ENCODE peak calls at places on chromosomes 12 and 14, in six cellular contexts. H, O, R, Y, J and L are unnamed samples.

GRCh38 chr14:85528882-85529585 is 910 bp upstream of the FLRT2 start:
- DNase-seq in H (no peak), O (peak), R (peak), Y (peak), J (no peak), L (no peak)

GRCh38 chr12:109433618-109434017 is 43.5 kb downstream of the KCTD10 start:
- DNase-seq in H (no peak), O (no peak), R (peak), Y (no peak), J (peak), L (no peak)

GRCh38 chr14:58637040-58637390 is 747 bp upstream of the DACT1 start:
- DNase-seq in H (no peak), O (peak), R (peak), Y (peak), J (no peak), L (peak)

GRCh38 chr12:685388-685787 is 22.1 kb upstream of the NINJ2 start:
- DNase-seq in H (peak), O (no peak), R (no peak), Y (peak), J (no peak), L (no peak)

GRCh38 chr12:108307006-108307405 is 32.1 kb downstream of the CMKLR1 start:
- DNase-seq in H (no peak), O (peak), R (no peak), Y (peak), J (no peak), L (peak)

GRCh38 chr12:91574975-91575374 is 392.4 kb upstream of the DCN start:
- DNase-seq in H (no peak), O (no peak), R (no peak), Y (no peak), J (no peak), L (no peak)

GRCh38 chr12:118055144-118055557 is 5.8 kb downstream of the WSB2 start:
- DNase-seq in H (no peak), O (no peak), R (peak), Y (no peak), J (peak), L (no peak)

GRCh38 chr14:70188292-70188607 is 501 bp downstream of the SLC8A3 start:
- DNase-seq in H (no peak), O (no peak), R (peak), Y (no peak), J (no peak), L (peak)

GRCh38 chr14:68661226-68662225 is 131.3 kb downstream of the ZFP36L1 start:
- DNase-seq in H (no peak), O (no peak), R (no peak), Y (no peak), J (no peak), L (no peak)

GRCh38 chr14:24426912-24427536 is 2.4 kb downstream of the CBLN3 start:
- DNase-seq in H (no peak), O (no peak), R (no peak), Y (no peak), J (no peak), L (no peak)

GRCh38 chr12:58917699-58918334 is 2.5 kb downstream of the LRIG3 start:
- DNase-seq in H (no peak), O (peak), R (peak), Y (no peak), J (no peak), L (no peak)

GRCh38 chr12:100083308-100083707 is 59.4 kb downstream of the BLTP3B start:
- DNase-seq in H (no peak), O (no peak), R (no peak), Y (no peak), J (no peak), L (no peak)

GRCh38 chr12:6276247-6276887 is 34.1 kb upstream of the PLEKHG6 start:
- DNase-seq in H (no peak), O (no peak), R (no peak), Y (no peak), J (no peak), L (peak)

GRCh38 chr12:127881371-127882140 is 385.4 kb upstream of the TMEM132C start:
- DNase-seq in H (no peak), O (no peak), R (no peak), Y (no peak), J (no peak), L (no peak)

GRCh38 chr12:107992870-107993451 is 136.1 kb upstream of the WSCD2 start:
- DNase-seq in H (peak), O (peak), R (peak), Y (peak), J (peak), L (no peak)

GRCh38 chr12:111777345-111778045 is 10.8 kb downstream of the ALDH2 start:
- DNase-seq in H (no peak), O (no peak), R (no peak), Y (no peak), J (no peak), L (peak)

GRCh38 chr12:51118706-51119105 is 35.3 kb upstream of the CSRNP2 start:
- DNase-seq in H (no peak), O (no peak), R (no peak), Y (peak), J (no peak), L (peak)

GRCh38 chr12:8057839-8058238 is 8.3 kb downstream of the C3AR1 start:
- DNase-seq in H (no peak), O (peak), R (no peak), Y (peak), J (no peak), L (peak)

GRCh38 chr12:2395352-2395977 is 342.7 kb downstream of the CACNA1C start:
- DNase-seq in H (no peak), O (peak), R (peak), Y (no peak), J (peak), L (no peak)

GRCh38 chr12:31362759-31363415 is 36.9 kb upstream of the SINHCAF start:
- DNase-seq in H (peak), O (no peak), R (peak), Y (no peak), J (peak), L (peak)

GRCh38 chr12:59036973-59037807 is 116.9 kb upstream of the LRIG3 start:
- DNase-seq in H (no peak), O (no peak), R (no peak), Y (peak), J (no peak), L (no peak)

GRCh38 chr12:5262885-5263284 is 169.0 kb upstream of the NTF3 start:
- DNase-seq in H (no peak), O (no peak), R (no peak), Y (peak), J (no peak), L (no peak)

GRCh38 chr12:106773286-106773685 is 1.2 kb upstream of the RIC8B start:
- DNase-seq in H (no peak), O (no peak), R (no peak), Y (no peak), J (no peak), L (no peak)

GRCh38 chr12:3420693-3421092 is 70.3 kb upstream of the PRMT8 start:
- DNase-seq in H (no peak), O (no peak), R (no peak), Y (no peak), J (no peak), L (no peak)

GRCh38 chr12:47370421-47370820 is 290.7 kb upstream of the AMIGO2 start:
- DNase-seq in H (no peak), O (no peak), R (no peak), Y (no peak), J (no peak), L (no peak)

GRCh38 chr12:12081836-12082497 is 11.2 kb downstream of the BCL2L14 start:
- DNase-seq in H (peak), O (peak), R (peak), Y (no peak), J (peak), L (peak)

GRCh38 chr14:104950021-104950420 is 25.3 kb downstream of the PLD4 start:
- DNase-seq in H (no peak), O (no peak), R (no peak), Y (no peak), J (no peak), L (no peak)

GRCh38 chr14:20848316-20848954 is 42.8 kb upstream of the RNASE3 start:
- DNase-seq in H (no peak), O (no peak), R (no peak), Y (peak), J (peak), L (peak)

GRCh38 chr12:75635606-75636444 is 124.4 kb upstream of the KRR1 start:
- DNase-seq in H (no peak), O (peak), R (no peak), Y (peak), J (peak), L (peak)

GRCh38 chr14:59103396-59103795 is 85.1 kb upstream of the DAAM1 start:
- DNase-seq in H (no peak), O (peak), R (no peak), Y (peak), J (no peak), L (peak)

GRCh38 chr12:52521175-52521574 is 981 bp upstream of the KRT5 start:
- DNase-seq in H (no peak), O (no peak), R (no peak), Y (peak), J (no peak), L (no peak)

GRCh38 chr12:27303139-27304111 is 29.2 kb upstream of the BMAL2 start:
- DNase-seq in H (no peak), O (peak), R (no peak), Y (no peak), J (no peak), L (no peak)

GRCh38 chr14:68551045-68551683 is 241.7 kb downstream of the ZFP36L1 start:
- DNase-seq in H (no peak), O (peak), R (no peak), Y (no peak), J (no peak), L (no peak)

GRCh38 chr14:59067135-59067894 is 121.2 kb upstream of the DAAM1 start:
- DNase-seq in H (no peak), O (peak), R (no peak), Y (no peak), J (no peak), L (no peak)

GRCh38 chr14:52272375-52272774 is 4.9 kb downstream of the PTGDR start:
- DNase-seq in H (no peak), O (peak), R (peak), Y (no peak), J (peak), L (peak)

GRCh38 chr12:92445253-92446081 is 257.3 kb upstream of the PLEKHG7 start:
- DNase-seq in H (peak), O (no peak), R (no peak), Y (no peak), J (no peak), L (no peak)

GRCh38 chr14:104130974-104131651 is 7.3 kb upstream of the KIF26A start:
- DNase-seq in H (no peak), O (peak), R (peak), Y (no peak), J (no peak), L (peak)

GRCh38 chr12:112590281-112590680 is 171.5 kb downstream of the PTPN11 start:
- DNase-seq in H (no peak), O (no peak), R (no peak), Y (no peak), J (no peak), L (no peak)

DNA sequence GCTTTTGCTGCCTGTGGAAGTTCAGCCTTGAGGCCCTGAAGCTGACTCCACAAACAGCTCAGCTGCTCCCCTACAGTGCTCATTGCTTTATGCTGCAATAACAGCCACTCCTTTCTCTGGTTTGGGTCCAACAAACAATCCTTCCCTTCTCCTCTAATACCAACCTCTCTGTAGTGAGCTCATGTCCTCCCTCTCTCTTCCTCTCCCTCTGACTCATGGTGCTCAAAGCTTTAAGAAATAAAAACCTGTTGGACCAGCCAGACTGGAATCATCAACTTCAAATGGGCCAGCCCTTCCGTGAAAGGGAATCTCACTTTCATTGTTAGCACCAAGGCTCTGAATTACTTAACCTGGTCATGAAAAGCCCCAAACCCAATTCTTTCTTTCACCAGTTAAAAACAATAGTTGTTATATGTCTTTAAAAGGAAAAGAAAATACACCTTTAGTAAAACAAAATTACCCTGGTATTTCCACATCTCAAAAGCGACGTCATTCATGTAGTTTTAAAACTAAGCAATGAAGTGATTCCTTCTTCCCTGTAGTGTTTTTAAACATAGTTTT is 126.4 kb downstream of the DUSP6 start:
- DNase-seq in H (no peak), O (peak), R (peak), Y (peak), J (no peak), L (peak)
- H3K4me2 ChIP-seq in H (no peak), O (peak), R (peak), Y (peak), J (no peak), L (peak)

GRCh38 chr12:119374615-119375014 is 40.1 kb downstream of the CCDC60 start:
- DNase-seq in H (no peak), O (no peak), R (no peak), Y (no peak), J (no peak), L (no peak)

GRCh38 chr12:119372540-119372939 is 38.0 kb downstream of the CCDC60 start:
- DNase-seq in H (no peak), O (no peak), R (no peak), Y (no peak), J (no peak), L (no peak)

GRCh38 chr12:119375170-119375569 is 40.6 kb downstream of the CCDC60 start:
- DNase-seq in H (no peak), O (no peak), R (no peak), Y (no peak), J (no peak), L (no peak)

GRCh38 chr12:119369907-119370546 is 35.5 kb downstream of the CCDC60 start:
- DNase-seq in H (no peak), O (no peak), R (no peak), Y (no peak), J (no peak), L (no peak)

DNA sequence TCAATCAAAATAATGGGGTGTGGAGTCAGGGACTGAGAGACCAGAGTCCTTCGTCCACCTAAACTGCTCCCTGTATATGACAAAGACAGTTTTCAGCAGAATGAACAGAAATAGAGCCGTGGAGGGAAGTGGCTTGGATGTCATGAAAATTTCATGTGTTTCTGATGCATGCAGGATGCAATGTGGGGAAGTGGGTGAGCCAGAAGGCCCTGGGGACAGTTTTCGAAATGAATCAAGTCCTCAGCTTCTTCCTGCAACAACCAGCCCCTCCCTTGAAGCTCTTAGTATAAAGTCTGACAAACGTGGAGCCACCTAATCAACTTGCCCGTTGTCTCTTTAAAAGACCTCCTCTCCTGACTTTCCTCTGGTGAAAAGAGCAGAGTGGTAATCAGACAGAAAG is 41.1 kb downstream of the CCDC60 start:
- DNase-seq in H (peak), O (no peak), R (no peak), Y (no peak), J (no peak), L (no peak)
- H3K4me2 ChIP-seq in H (peak), O (no peak), R (no peak), Y (no peak), J (no peak), L (no peak)

GRCh38 chr14:34912966-34913365 is 37.8 kb upstream of the BAZ1A start:
- DNase-seq in H (no peak), O (no peak), R (no peak), Y (no peak), J (no peak), L (no peak)
- H3K4me2 ChIP-seq in H (no peak), O (no peak), R (no peak), Y (no peak), J (no peak), L (no peak)

GRCh38 chr14:56144176-56144575 is 26.0 kb downstream of the PELI2 start:
- DNase-seq in H (no peak), O (no peak), R (no peak), Y (no peak), J (no peak), L (no peak)

GRCh38 chr14:56145181-56145580 is 27.0 kb downstream of the PELI2 start:
- DNase-seq in H (no peak), O (no peak), R (no peak), Y (no peak), J (no peak), L (no peak)

GRCh38 chr14:56147980-56148901 is 30.0 kb downstream of the PELI2 start:
- DNase-seq in H (no peak), O (no peak), R (no peak), Y (no peak), J (no peak), L (no peak)

GRCh38 chr14:56143025-56143424 is 24.8 kb downstream of the PELI2 start:
- DNase-seq in H (no peak), O (no peak), R (no peak), Y (no peak), J (no peak), L (no peak)

GRCh38 chr14:56145965-56146364 is 27.8 kb downstream of the PELI2 start:
- DNase-seq in H (no peak), O (peak), R (no peak), Y (peak), J (no peak), L (peak)
- H3K4me2 ChIP-seq in H (no peak), O (no peak), R (no peak), Y (peak), J (no peak), L (peak)

DNA sequence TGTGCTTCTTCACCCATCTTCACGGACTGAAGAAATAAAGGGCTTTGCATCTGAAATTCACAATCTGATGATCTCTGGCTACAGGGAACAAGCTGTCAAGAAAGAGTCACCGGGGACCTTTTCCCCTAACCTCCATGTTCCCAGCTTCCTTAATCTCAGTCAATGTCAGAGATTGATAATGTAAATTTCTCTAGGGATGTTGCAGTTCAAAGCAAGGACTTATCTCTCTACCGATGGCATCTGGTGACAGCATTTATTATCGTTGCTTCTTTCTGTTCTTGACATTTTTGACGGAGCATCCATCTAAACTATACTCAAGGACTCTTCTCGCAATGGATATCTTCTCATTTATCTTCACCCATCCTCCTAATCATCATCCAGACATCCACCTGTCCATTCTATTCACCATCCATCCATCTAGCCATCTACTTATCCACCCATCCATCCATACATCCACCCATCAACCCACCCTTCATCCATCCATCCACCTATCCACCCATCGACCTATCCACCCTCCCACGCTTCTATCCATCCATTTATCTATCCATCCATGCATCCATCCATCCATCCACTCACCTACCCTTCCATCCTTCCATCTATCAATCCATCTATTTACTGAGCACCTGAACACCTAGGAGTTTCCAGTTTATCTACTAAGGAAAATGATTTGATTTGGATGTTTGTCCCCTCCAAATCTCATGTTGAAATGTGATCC is 7.3 kb downstream of the RIN3 start:
- DNase-seq in H (no peak), O (no peak), R (no peak), Y (no peak), J (no peak), L (peak)
- H3K4me2 ChIP-seq in H (no peak), O (no peak), R (no peak), Y (no peak), J (no peak), L (no peak)

GRCh38 chr14:91375748-91376452 is 41.7 kb downstream of the CCDC88C start:
- DNase-seq in H (no peak), O (no peak), R (no peak), Y (no peak), J (no peak), L (no peak)

GRCh38 chr14:91378945-91379932 is 38.4 kb downstream of the CCDC88C start:
- DNase-seq in H (no peak), O (no peak), R (no peak), Y (no peak), J (no peak), L (no peak)

GRCh38 chr14:91374897-91375747 is 42.5 kb downstream of the CCDC88C start:
- DNase-seq in H (no peak), O (no peak), R (peak), Y (no peak), J (no peak), L (no peak)

GRCh38 chr14:91377700-91378652 is 39.6 kb downstream of the CCDC88C start:
- DNase-seq in H (no peak), O (no peak), R (no peak), Y (no peak), J (no peak), L (no peak)

GRCh38 chr14:91376547-91377477 is 40.8 kb downstream of the CCDC88C start:
- DNase-seq in H (no peak), O (no peak), R (no peak), Y (no peak), J (no peak), L (peak)
- H3K4me2 ChIP-seq in H (peak), O (no peak), R (peak), Y (no peak), J (no peak), L (no peak)